ENCODE peak calls at places on chromosomes 3 and 15, in four cellular contexts. W is NB4; X is tibial artery; A is CD4-positive, alpha-beta T cell. K is an unnamed sample.

GRCh38 chr3:174821477-174821876 is 37.7 kb upstream of the NAALADL2 start:
- DNase-seq in X (no peak), W (no peak), A (no peak), K (no peak)

GRCh38 chr3:8984512-8984911 is 21.2 kb upstream of the RAD18 start:
- DNase-seq in X (no peak), W (no peak), A (no peak), K (no peak)

GRCh38 chr3:121752772-121753171 is 3.2 kb upstream of the GOLGB1 start:
- DNase-seq in A (no peak), W (no peak), X (no peak), K (no peak)

GRCh38 chr3:14210843-14211594 is 32.4 kb downstream of the LSM3 start:
- DNase-seq in X (no peak), W (no peak), A (no peak), K (peak)

GRCh38 chr3:42013652-42014442 is 51.9 kb upstream of the ULK4 start:
- DNase-seq in X (peak), A (peak), W (peak), K (no peak)

GRCh38 chr15:98791046-98791701 is 142.8 kb downstream of the IGF1R start:
- DNase-seq in A (no peak), X (no peak), W (no peak), K (no peak)

GRCh38 chr15:64858136-64858535 is 16.4 kb downstream of the PLEKHO2 start:
- DNase-seq in X (no peak), W (peak), A (no peak), K (no peak)

GRCh38 chr3:28575748-28576589 is 227.3 kb upstream of the AZI2 start:
- DNase-seq in X (peak), W (no peak), A (no peak), K (no peak)

GRCh38 chr15:75233504-75234190 is 24.5 kb upstream of the GOLGA6C start:
- DNase-seq in A (no peak), W (no peak), X (peak), K (no peak)

GRCh38 chr3:151232991-151233390 is 30.0 kb upstream of the GPR171 start:
- DNase-seq in W (no peak), A (no peak), X (no peak), K (no peak)

GRCh38 chr3:116443096-116443793 is 2.0 kb downstream of the LSAMP start:
- DNase-seq in W (no peak), A (no peak), X (no peak), K (no peak)
- TF ChIP-seq CTCF in W (no peak), A (no peak), X (no peak), K (no peak)

GRCh38 chr3:52555056-52555455 is 18.7 kb downstream of the UQCC5 start:
- DNase-seq in X (no peak), W (no peak), A (no peak), K (no peak)
- TF ChIP-seq CTCF in X (no peak), W (no peak), A (no peak), K (no peak)

GRCh38 chr3:16836505-16837237 is 48.1 kb upstream of the PLCL2 start:
- DNase-seq in X (no peak), A (no peak), W (no peak), K (no peak)

GRCh38 chr3:16834753-16835152 is 50.0 kb upstream of the PLCL2 start:
- DNase-seq in W (no peak), X (no peak), A (no peak), K (no peak)

GRCh38 chr3:16837602-16838001 is 47.2 kb upstream of the PLCL2 start:
- DNase-seq in W (no peak), A (no peak), X (no peak), K (no peak)

GRCh38 chr3:16831846-16832245 is 52.9 kb upstream of the PLCL2 start:
- DNase-seq in X (no peak), A (no peak), W (no peak), K (no peak)

GRCh38 chr3:16834214-16834613 is 50.5 kb upstream of the PLCL2 start:
- DNase-seq in A (no peak), X (no peak), W (no peak), K (no peak)
- TF ChIP-seq CTCF in A (no peak), X (no peak), W (no peak), K (peak)

GRCh38 chr3:133711013-133711412 is 35.2 kb upstream of the TF start:
- DNase-seq in X (no peak), W (no peak), A (no peak), K (no peak)

GRCh38 chr3:133717424-133717823 is 28.8 kb upstream of the TF start:
- DNase-seq in W (no peak), A (no peak), X (no peak), K (no peak)

GRCh38 chr3:133709139-133709538 is 37.1 kb upstream of the TF start:
- DNase-seq in A (no peak), W (peak), X (no peak), K (no peak)

GRCh38 chr3:133706033-133706432 is 40.2 kb upstream of the TF start:
- DNase-seq in X (no peak), A (no peak), W (no peak), K (no peak)

GRCh38 chr3:133712017-133712416 is 34.2 kb upstream of the TF start:
- DNase-seq in W (no peak), X (no peak), A (no peak), K (no peak)
- TF ChIP-seq CTCF in W (no peak), X (no peak), A (no peak), K (no peak)

GRCh38 chr15:68823561-68823960 is 2.9 kb upstream of the ANP32A start:
- DNase-seq in W (no peak), X (no peak), A (no peak), K (no peak)

GRCh38 chr15:68833734-68834334 is 13.1 kb upstream of the ANP32A start:
- DNase-seq in A (peak), W (no peak), X (no peak), K (no peak)

GRCh38 chr15:68830141-68830540 is 9.4 kb upstream of the ANP32A start:
- DNase-seq in A (no peak), W (no peak), X (no peak), K (no peak)

GRCh38 chr15:68834356-68834755 is 13.7 kb upstream of the ANP32A start:
- DNase-seq in A (no peak), X (no peak), W (no peak), K (no peak)

DNA sequence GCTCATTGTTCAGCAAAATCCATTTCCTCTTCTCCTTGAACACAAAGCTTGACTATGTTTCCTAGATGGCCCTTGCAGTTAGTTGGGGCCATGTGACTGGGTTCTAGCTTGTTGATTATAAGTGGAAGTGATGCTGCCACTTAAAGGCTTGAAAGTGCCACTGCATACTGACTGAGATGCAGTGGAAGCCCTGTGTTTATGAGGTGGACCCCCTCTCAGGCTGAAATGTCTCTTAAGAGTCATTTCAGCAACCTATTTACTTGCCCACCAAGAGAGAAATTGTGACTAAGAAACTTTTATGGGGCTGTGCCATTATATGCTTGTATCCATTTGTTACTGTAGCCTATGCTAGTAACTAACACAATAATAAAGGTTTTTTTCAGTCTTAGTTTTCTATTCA is 8.4 kb upstream of the ANP32A start:
- DNase-seq in W (peak), A (no peak), X (no peak), K (no peak)
- TF ChIP-seq CTCF in W (peak), A (peak), X (peak), K (peak)

GRCh38 chr15:80951941-80952340 is 37.7 kb downstream of the MESD start:
- DNase-seq in X (peak), W (no peak), A (no peak), K (no peak)

GRCh38 chr15:80957556-80957955 is 32.1 kb downstream of the MESD start:
- DNase-seq in W (no peak), X (peak), A (no peak), K (no peak)

GRCh38 chr15:80953001-80953952 is 36.3 kb downstream of the MESD start:
- DNase-seq in W (no peak), A (no peak), X (peak), K (no peak)

GRCh38 chr15:80950291-80951078 is 39.1 kb downstream of the MESD start:
- DNase-seq in A (no peak), W (no peak), X (peak), K (no peak)

DNA sequence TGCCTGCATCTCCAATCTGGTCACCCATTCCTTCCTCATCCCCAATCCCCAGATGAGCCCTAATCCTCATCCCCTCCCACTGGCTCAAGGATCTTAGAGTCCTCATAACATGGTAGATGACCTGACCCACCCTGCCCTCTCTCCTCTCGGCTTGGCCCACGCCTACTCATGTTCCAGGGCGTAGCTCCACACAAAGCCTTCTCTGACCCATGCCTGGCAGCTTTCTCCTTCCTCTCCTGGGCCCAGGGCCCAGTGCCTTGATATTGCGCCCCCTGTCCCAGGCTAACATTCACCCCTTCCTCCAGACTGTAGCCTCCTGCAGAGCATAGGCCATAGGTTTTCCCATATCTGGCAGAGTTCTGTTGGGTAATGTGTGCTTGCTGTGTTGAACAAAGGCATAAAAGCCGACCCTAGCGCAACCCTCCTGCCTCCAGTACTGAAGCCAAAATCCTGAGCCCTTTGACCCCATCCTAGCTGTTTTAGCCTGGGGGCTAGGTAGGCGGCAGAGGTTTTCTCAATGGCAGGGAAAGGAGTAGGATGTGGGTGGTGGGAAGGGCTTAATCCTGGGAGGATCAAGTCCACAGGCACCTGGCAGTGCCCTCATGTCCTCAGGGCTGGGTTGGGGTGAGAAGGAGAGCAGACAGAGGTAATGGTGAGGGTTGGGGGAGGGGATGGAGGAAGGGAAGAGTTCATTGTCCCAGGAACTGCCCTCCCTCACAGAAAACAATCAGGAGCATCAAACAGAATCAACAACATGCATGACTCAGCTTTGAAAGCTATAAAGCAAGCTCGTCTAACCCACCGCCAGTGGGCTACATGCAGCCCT is 35.5 kb downstream of the MESD start:
- DNase-seq in W (no peak), X (peak), A (no peak), K (no peak)
- TF ChIP-seq CTCF in W (no peak), X (no peak), A (no peak), K (peak)

GRCh38 chr15:59995568-59996349 is 8.4 kb upstream of the FOXB1 start:
- DNase-seq in A (no peak), W (no peak), X (no peak), K (no peak)

GRCh38 chr15:59996498-59997041 is 7.5 kb upstream of the FOXB1 start:
- DNase-seq in X (no peak), W (no peak), A (no peak), K (no peak)

GRCh38 chr15:59998256-59999063 is 5.7 kb upstream of the FOXB1 start:
- DNase-seq in X (no peak), A (no peak), W (no peak), K (no peak)

GRCh38 chr15:59999064-59999377 is 5.1 kb upstream of the FOXB1 start:
- DNase-seq in X (no peak), A (no peak), W (no peak), K (no peak)

GRCh38 chr15:59997070-59997701 is 6.9 kb upstream of the FOXB1 start:
- DNase-seq in A (peak), X (no peak), W (peak), K (no peak)
- TF ChIP-seq CTCF in A (no peak), X (no peak), W (no peak), K (no peak)

GRCh38 chr3:113825090-113825489 is 13.5 kb upstream of the GRAMD1C start:
- DNase-seq in W (peak), A (no peak), X (no peak), K (no peak)
- TF ChIP-seq CTCF in W (peak), A (no peak), X (no peak), K (peak)

GRCh38 chr3:99678023-99678422 is 39.6 kb downstream of the COL8A1 start:
- DNase-seq in X (peak), W (no peak), A (no peak), K (peak)
- TF ChIP-seq CTCF in X (no peak), W (no peak), A (no peak), K (peak)

DNA sequence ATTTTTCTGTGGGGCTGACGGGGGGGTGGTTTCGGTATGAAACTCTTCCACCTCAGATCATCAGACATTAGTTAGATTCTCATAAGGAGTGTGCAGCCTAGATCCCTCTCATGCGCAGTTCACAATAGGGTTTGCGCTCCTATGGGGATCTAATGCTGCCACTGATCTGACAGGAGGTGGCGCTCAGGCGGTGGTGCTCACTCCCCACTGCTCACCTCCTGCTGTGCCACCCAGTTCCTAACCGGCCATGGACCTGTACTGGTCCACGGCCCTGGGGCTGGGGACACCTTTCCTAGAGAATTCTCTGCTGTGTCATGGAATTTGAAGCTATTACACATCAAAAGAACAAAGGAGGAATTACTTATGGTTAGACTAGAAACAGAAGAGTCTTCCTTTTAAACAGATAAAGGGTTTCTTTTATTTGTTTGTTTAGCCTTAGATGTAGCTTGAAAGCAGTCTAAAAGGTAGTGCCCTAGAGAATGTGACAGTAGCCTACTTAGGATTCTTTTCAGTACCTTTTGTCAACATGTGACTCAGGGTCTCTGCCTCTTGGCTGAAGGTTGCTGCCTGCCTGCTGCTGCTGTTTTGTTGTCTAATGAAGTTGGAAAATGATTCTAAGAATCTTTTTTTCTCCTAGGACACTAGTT is 50.2 kb downstream of the PAK2 start:
- DNase-seq in X (no peak), A (no peak), W (no peak), K (no peak)
- TF ChIP-seq CTCF in X (no peak), A (no peak), W (no peak), K (no peak)

K was measured in HFFc6.